ENCODE peak calls at places on chromosomes 7 and 10, in six cellular contexts. S is IMR-90, K is mesendoderm, O is neuronal stem cell, G is trophoblast cell, E is H1. I is an unnamed sample. For H3K36me3, the result is how much of the 10 kb centered on the place peaks cover.

GRCh38 chr10:64096941-64097340 is 575.7 kb downstream of the REEP3 start:
- DNase-seq in O (no peak), K (no peak), S (no peak), G (no peak), E (no peak), I (no peak)

GRCh38 chr7:70178206-70178605 is 579.9 kb downstream of the AUTS2 start:
- DNase-seq in G (no peak), S (no peak), O (no peak), K (no peak), E (no peak), I (no peak)

GRCh38 chr10:98338318-98338717 is 70.3 kb upstream of the LOXL4 start:
- DNase-seq in K (no peak), S (peak), E (no peak), O (no peak), G (no peak), I (no peak)

GRCh38 chr7:99624487-99624886 is 7.7 kb downstream of the ZSCAN25 start:
- DNase-seq in S (no peak), G (no peak), O (no peak), E (no peak), K (no peak), I (no peak)

GRCh38 chr7:483656-484364 is 35.8 kb downstream of the PDGFA start:
- DNase-seq in E (no peak), K (no peak), O (no peak), S (no peak), G (no peak), I (no peak)

GRCh38 chr7:155322530-155322929 is 24.9 kb downstream of the INSIG1 start:
- DNase-seq in O (no peak), K (no peak), S (no peak), G (peak), E (no peak), I (no peak)

GRCh38 chr10:71033396-71033980 is 145.1 kb upstream of the PCBD1 start:
- DNase-seq in O (no peak), K (peak), S (no peak), E (no peak), G (no peak), I (no peak)

GRCh38 chr7:131284702-131285419 is 42.8 kb upstream of the MKLN1 start:
- DNase-seq in K (no peak), S (no peak), E (no peak), O (peak), G (no peak), I (peak)

GRCh38 chr10:29465384-29465783 is 169.4 kb downstream of the SVIL start:
- DNase-seq in S (no peak), K (no peak), E (no peak), G (no peak), O (no peak), I (no peak)

GRCh38 chr7:50069613-50070012 is 23.4 kb downstream of the ZPBP start:
- DNase-seq in O (no peak), G (peak), K (peak), S (no peak), E (no peak), I (no peak)

GRCh38 chr10:52019078-52019644 is 294.9 kb upstream of the DKK1 start:
- DNase-seq in G (no peak), S (no peak), O (peak), E (no peak), K (peak), I (no peak)

GRCh38 chr10:14349081-14349480 is 18.4 kb upstream of the FRMD4A start:
- DNase-seq in O (no peak), E (no peak), K (no peak), S (no peak), G (no peak), I (no peak)

GRCh38 chr10:14340051-14340744 is 9.5 kb upstream of the FRMD4A start:
- DNase-seq in E (no peak), S (no peak), O (no peak), G (no peak), K (no peak), I (no peak)

GRCh38 chr10:14350006-14350405 is 19.3 kb upstream of the FRMD4A start:
- DNase-seq in O (no peak), K (no peak), G (no peak), E (no peak), S (no peak), I (no peak)

DNA sequence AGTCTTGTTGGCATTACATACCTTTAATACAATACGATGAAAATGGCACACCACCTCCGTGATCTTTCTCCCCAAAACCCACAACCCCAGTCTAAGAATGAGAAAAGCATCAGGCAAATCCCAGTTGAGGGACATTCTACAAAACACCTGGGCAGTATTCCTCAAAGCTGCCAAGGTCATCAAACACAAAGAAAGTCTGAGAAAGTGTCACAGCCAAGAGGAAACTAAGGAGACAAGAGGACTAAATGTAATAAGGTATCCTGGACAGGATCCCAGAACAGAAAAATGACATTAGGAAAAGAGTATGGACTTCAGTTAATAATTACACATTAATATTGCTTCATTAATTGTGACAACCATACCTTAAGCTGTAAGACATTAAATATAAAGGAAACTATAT is 14.5 kb upstream of the FRMD4A start:
- DNase-seq in E (no peak), G (no peak), O (no peak), S (no peak), K (no peak), I (no peak)
- H3K4ac ChIP-seq in E (no peak), G (no peak), O (no peak), S (no peak), K (no peak), I (no peak)

GRCh38 chr10:94351089-94351488 is 11.7 kb downstream of the NOC3L start:
- DNase-seq in E (no peak), K (no peak), O (no peak), G (no peak), S (no peak), I (no peak)
- H3K36me3 ChIP-seq in E (under half), K (under half), O (half or more), G (under half), S (under half), I (half or more)

GRCh38 chr7:150476819-150477631 is 26.6 kb downstream of the GIMAP8 start:
- DNase-seq in K (no peak), G (no peak), E (no peak), O (no peak), S (no peak), I (no peak)

GRCh38 chr7:150479023-150479716 is 28.7 kb downstream of the GIMAP8 start:
- DNase-seq in K (no peak), G (no peak), E (no peak), S (no peak), O (no peak), I (no peak)

GRCh38 chr7:150481955-150482354 is 31.5 kb downstream of the GIMAP8 start:
- DNase-seq in E (no peak), S (no peak), K (no peak), G (no peak), O (no peak), I (no peak)

GRCh38 chr7:150476285-150476684 is 25.9 kb downstream of the GIMAP8 start:
- DNase-seq in G (no peak), O (no peak), E (no peak), S (no peak), K (no peak), I (no peak)

DNA sequence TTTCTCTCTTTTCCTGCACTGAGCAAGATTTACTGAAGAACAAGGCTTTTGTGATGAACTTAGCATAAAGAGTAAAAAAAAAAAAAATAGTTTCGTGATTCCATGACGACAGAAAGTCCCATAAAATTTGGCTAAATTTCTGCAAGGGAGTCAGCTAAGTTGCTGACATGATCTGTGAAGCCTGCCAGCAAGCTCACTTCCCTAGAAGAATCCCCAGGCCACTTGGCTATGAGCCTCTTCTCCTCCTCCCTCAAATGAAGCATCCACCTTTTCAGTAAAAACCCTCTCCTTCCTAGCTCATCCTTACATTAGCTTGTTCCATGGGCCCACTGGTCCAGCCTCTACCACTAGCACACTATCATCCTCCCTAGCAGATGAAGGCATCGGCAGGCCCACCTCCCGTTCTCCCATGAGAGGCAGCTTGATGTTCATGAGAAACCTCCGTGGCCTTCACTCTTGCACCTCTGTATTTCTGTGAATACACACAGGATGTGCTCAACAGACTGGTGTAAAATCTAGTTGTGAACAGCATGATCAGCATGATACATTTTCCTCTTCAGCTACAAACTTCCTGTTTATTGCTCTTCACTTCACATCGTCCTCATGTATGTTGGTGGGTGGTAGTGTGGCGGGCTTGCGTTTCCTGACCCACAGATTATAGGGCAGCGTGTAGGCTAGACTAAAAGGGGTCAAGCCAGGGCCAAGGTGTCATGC is 30.9 kb downstream of the GIMAP8 start:
- DNase-seq in O (no peak), S (no peak), E (no peak), K (no peak), G (no peak), I (no peak)
- H3K4ac ChIP-seq in O (no peak), S (no peak), E (no peak), K (no peak), G (no peak), I (no peak)

GRCh38 chr10:119370046-119370770 is 162.8 kb downstream of the GRK5 start:
- DNase-seq in G (peak), K (peak), O (no peak), E (no peak), S (peak), I (peak)
- H3K36me3 ChIP-seq in G (under half), K (under half), O (under half), E (under half), S (under half), I (under half)

GRCh38 chr7:150399421-150399820 is 20.3 kb downstream of the ZNF775 start:
- DNase-seq in O (no peak), G (no peak), S (no peak), K (no peak), E (no peak), I (no peak)

GRCh38 chr7:150401424-150401790 is 22.3 kb downstream of the ZNF775 start:
- DNase-seq in O (no peak), K (no peak), S (no peak), E (no peak), G (no peak), I (no peak)

GRCh38 chr7:150401861-150402631 is 22.9 kb downstream of the ZNF775 start:
- DNase-seq in S (no peak), G (no peak), E (no peak), O (no peak), K (peak), I (no peak)

GRCh38 chr7:150399861-150400778 is 21.0 kb downstream of the ZNF775 start:
- DNase-seq in O (no peak), S (peak), E (no peak), K (peak), G (peak), I (peak)

DNA sequence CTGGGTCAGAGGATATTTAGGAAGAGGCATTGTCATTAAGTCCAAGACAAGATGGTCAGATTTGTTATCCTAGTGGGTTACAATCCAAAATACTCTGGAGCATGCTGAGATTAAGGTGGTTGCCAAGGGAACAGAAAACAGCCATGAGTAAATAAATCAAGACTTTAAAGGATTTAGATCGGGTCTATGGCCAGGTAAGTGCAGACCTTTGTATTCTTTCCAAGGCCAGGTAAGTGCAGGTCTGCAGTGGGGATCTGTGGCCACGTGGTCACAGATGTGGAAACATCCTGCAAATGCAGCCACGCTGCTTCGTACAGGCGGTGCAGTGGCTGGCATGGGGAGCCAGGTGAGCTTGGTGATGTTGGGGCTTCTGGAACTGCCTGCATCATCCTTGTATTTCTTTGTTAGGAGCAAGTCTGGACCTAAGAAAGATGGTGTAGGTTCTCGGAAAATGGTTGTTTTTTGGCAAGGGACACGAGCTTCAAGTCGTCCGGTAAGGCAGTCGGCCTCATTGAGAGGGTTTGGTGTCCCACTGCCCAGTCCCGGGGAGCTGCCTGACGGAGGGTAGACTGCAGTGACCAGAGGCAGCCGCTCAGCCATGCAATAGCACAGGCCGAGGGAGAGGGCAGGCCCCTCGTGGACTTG is 21.8 kb downstream of the ZNF775 start:
- DNase-seq in K (peak), E (no peak), S (no peak), G (no peak), O (no peak), I (no peak)
- H3K4ac ChIP-seq in K (no peak), E (peak), S (no peak), G (peak), O (no peak), I (peak)

GRCh38 chr10:821322-821721 is 110.2 kb downstream of the LARP4B start:
- DNase-seq in O (no peak), E (no peak), S (peak), K (no peak), G (no peak), I (peak)
- H3K36me3 ChIP-seq in O (half or more), E (half or more), S (half or more), K (under half), G (half or more), I (half or more)

GRCh38 chr10:102133373-102134195 is 744 bp downstream of the PPRC1 start:
- DNase-seq in E (peak), S (peak), G (peak), K (peak), O (peak), I (peak)
- H3K4ac ChIP-seq in E (peak), S (peak), G (peak), K (peak), O (no peak), I (peak)

DNA sequence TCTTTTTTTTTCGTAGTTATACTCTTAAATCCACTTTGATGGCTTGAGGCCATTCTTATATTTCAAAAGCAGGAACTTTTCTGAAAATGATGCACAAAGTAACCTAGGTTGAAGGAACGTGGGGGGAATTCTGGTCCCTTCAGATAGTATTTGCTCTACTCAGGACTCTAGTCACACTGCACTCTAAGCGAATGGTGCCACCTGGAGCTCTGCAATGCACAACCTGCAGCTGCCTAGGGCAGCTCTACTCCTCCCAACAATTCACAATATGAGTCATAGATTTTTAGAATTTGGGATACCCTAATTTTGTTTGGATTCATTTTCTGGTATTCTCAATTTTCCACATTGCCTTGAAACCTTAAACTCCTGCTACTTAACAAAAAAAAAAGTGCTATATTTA is 17.3 kb downstream of the SYPL1 start:
- DNase-seq in O (no peak), S (no peak), K (no peak), E (no peak), G (no peak), I (no peak)
- H3K36me3 ChIP-seq in O (half or more), S (under half), K (under half), E (under half), G (under half), I (half or more)

GRCh38 chr10:132407243-132407746 is 10.3 kb downstream of the PWWP2B start:
- DNase-seq in S (no peak), G (peak), O (no peak), K (no peak), E (no peak), I (no peak)

GRCh38 chr10:132406750-132407149 is 9.8 kb downstream of the PWWP2B start:
- DNase-seq in E (no peak), K (no peak), G (no peak), O (no peak), S (no peak), I (no peak)

GRCh38 chr10:132408823-132409666 is 12.0 kb downstream of the PWWP2B start:
- DNase-seq in S (no peak), E (no peak), G (no peak), K (no peak), O (no peak), I (no peak)

GRCh38 chr10:132408367-132408781 is 11.4 kb downstream of the PWWP2B start:
- DNase-seq in K (peak), O (no peak), E (no peak), S (no peak), G (no peak), I (peak)

DNA sequence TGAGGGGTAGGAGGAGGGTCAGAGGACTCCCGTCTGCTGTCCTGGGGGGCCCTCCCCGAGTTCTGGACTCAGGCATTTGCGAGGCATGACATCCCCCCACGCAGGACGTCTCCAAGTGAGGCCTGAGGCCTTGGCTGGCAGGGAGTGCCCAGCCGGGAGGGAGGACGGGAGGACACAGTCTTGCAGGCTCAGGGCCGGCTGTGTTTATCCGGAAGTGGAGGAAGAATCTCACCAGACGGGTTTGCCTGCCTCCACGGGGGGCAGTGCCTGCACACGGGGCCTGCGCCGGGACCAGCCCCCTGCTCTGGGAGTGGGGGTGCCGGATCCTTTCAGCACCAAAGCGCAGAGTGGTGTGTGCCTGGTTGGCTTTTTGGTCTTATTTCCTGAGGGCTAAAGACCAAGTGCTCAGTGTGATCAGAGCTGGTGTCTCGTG is 10.9 kb downstream of the PWWP2B start:
- DNase-seq in O (no peak), E (peak), K (peak), S (peak), G (peak), I (peak)
- H3K4ac ChIP-seq in O (no peak), E (peak), K (peak), S (peak), G (peak), I (peak)

GRCh38 chr7:102204212-102204611 is 82.5 kb upstream of the SH2B2 start:
- DNase-seq in G (no peak), E (no peak), O (no peak), K (no peak), S (no peak), I (no peak)
- H3K36me3 ChIP-seq in G (half or more), E (under half), O (half or more), K (under half), S (half or more), I (half or more)

I was measured in mesenchymal stem cell.